ENCODE peak calls at places on chromosomes 13 and 19, in four cellular contexts. F is Peyer's patch, Y is Panc1, A is gastrocnemius medialis. U is an unnamed sample.
A peak's percentile ranks its signal among the peaks of the same experiment; 100 is the strongest.

GRCh38 chr13:42136518-42136917 is 88.1 kb downstream of the DGKH start:
- DNase-seq in F (no peak), Y (no peak), A (no peak), U (no peak)

GRCh38 chr19:34323433-34324204 is 41.4 kb upstream of the GPI start:
- DNase-seq in Y (no peak), A (no peak), F (peak; percentile 39), U (no peak)

GRCh38 chr13:113168211-113168610 is 9.8 kb downstream of the PROZ start:
- DNase-seq in F (no peak), Y (no peak), A (no peak), U (no peak)

GRCh38 chr19:38524369-38524768 is 90.9 kb downstream of the RYR1 start:
- DNase-seq in Y (no peak), A (no peak), F (no peak), U (no peak)

GRCh38 chr19:39752795-39753194 is 15.0 kb upstream of the CLC start:
- DNase-seq in Y (no peak), A (no peak), F (no peak), U (no peak)

GRCh38 chr19:51978882-51979281 is 7.8 kb downstream of the ZNF350 start:
- DNase-seq in Y (no peak), F (no peak), A (no peak), U (no peak)

GRCh38 chr13:79393564-79394249 is 12.3 kb downstream of the RBM26 start:
- DNase-seq in Y (no peak), A (no peak), F (peak; percentile 86), U (no peak)

GRCh38 chr19:4098493-4098892 is 25.4 kb downstream of the MAP2K2 start:
- DNase-seq in F (no peak), A (peak; percentile 76), Y (no peak), U (no peak)

DNA sequence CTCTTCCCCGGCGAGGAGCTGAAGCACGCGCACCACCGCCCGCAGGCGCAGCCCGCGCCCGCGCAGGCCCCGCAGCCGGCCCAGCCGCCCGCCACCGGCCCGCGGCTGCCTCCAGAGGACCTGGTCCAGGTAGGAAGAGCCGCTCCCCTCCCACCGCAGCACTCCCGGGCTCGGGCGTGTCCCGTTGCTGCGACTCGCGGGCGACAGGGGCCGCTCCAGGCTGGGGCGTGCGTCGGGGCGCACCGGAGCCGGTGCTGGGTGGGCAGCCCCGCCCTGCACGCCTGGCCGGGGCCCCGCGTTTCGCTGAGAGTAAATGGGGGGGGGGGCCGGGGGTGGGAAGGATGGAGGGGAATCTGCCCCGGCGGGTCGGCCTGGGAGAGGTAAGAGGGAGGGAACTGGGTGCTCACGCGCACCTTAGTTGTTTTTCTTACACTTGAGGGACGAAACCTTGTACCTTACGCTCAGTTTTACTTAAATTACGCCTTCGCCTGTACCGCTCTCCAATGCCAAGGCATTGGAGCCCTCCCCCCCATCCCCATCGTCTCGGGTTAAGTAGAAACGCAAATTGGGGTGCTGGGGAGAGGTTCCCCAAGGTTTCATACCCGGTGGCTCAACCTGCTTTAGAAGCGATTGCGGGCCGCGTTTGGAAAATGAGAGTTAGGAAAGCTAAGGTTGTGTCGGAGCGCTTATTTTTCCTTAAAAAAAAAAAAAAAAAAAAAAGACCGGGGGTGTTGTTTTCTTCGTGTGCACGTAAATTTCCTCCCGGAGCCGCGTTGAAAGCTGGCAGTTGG is 850 bp downstream of the KLF5 start:
- DNase-seq in A (peak; percentile 72), F (peak; percentile 60), Y (no peak), U (peak; percentile 66)
- TF ChIP-seq CTCF in A (no peak), F (no peak), Y (peak; percentile 69), U (no peak)

DNA sequence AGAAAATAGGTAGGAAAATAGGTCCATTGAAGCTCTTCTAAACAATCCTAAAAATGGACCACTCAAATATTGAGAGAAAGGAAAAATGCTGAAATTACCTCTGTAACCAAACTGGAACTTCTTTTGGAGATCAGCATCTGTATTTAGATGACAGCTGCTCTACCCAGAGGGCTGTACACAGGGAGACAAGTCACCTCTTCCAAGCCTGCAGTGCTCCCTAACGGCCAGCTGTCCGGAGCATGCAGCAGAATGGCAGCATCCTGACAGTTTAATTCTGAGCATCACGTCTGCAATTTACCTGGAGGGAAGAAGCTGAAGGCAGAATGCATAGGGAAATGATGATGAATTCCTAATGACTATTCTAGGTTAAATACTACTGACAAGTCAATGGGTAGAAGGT is 62.8 kb upstream of the DIAPH3 start:
- DNase-seq in Y (no peak), F (no peak), A (no peak), U (no peak)
- TF ChIP-seq CTCF in Y (peak; percentile 46), F (peak; percentile 37), A (no peak), U (no peak)

DNA sequence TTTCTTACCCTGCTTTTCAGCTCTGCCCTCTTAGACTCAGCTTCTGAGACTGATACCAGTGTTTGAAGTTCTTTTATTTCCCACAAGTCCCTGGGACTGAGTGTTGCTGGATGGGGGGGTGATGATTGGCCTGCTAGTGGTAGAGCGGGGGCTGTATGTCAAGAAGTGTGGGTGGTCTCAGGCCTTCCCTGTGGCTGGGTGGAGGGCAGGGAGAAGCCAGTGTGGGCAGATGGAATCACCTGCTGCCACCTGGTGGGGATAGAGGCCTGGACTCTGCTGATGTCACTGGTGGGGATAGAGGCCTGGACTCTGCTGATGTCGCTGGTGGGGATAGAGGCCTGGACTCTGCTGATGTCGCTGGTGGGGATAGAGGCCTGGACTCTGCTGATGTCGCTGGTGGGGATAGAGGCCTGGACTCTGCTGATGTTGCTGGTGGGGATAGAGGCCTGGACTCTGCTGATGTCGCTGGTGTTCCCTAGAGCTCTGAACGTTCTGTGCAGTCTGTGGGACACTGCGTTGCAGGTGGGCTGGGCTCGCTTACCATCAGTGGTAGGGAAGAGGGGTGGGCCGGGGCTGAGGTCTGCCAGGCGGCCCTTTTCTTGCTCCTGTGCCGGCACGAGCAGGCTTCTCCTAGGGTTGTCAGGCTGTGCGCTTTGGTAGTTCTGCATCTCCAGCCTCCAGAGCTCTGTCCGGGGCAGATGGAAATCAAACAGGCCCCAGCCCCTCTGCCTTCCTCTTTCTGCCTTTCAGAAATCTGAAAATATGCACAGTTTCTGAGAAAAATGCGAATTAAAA is 101.3 kb downstream of the ARHGEF7 start:
- DNase-seq in F (peak; percentile 73), A (peak; percentile 73), Y (no peak), U (no peak)
- TF ChIP-seq CTCF in F (peak; percentile 44), A (peak; percentile 56), Y (peak; percentile 37), U (no peak)

GRCh38 chr13:24660023-24660806 is 20.0 kb upstream of the ATP12A start:
- DNase-seq in F (no peak), Y (no peak), A (no peak), U (no peak)
- TF ChIP-seq CTCF in F (no peak), Y (no peak), A (no peak), U (no peak)

GRCh38 chr19:32971012-32971595 is 654 bp downstream of the CEP89 start:
- DNase-seq in A (no peak), F (no peak), Y (no peak), U (no peak)

GRCh38 chr19:32977269-32977668 is 5.2 kb downstream of the FAAP24 start:
- DNase-seq in A (no peak), F (no peak), Y (no peak), U (no peak)

GRCh38 chr19:32971715-32972540 is at the start of the genes CEP89 and FAAP24:
- DNase-seq in Y (peak; percentile 100), A (peak; percentile 99), F (peak; percentile 99), U (peak; percentile 99)

DNA sequence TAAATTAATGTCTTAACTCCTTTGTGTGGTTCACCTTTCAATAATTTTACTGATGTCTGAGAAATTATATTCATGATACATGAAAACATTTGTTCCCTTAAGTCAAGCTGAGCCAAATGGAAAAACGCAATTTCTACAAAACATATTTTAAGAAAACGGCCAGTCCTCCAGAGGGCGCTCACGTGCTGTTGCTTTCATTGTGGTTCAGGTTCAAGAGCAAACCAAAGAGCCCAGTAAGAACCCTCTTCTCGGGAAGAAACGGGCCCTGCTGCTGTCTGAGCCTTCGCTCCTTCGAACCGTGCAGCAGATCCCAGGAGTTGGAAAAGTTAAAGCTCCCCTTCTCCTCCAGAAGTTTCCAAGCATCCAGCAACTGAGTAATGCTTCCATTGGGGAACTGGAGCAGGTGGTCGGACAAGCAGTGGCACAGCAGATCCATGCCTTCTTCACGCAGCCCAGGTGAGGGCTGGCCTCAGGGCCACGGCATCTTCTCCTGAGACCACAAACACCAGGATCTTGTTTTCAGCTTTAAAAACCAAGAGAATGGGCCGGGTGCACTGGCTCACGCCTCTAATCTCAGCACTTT is 4.3 kb downstream of the FAAP24 start:
- DNase-seq in Y (peak; percentile 48), F (peak; percentile 89), A (peak; percentile 25), U (peak; percentile 73)
- TF ChIP-seq CTCF in Y (peak; percentile 95), F (peak; percentile 83), A (peak; percentile 53), U (peak; percentile 78)

GRCh38 chr13:43908156-43909126 is 28.7 kb downstream of the LACC1 start:
- DNase-seq in F (no peak), A (no peak), Y (peak; percentile 5), U (no peak)
- TF ChIP-seq CTCF in F (peak; percentile 73), A (peak; percentile 59), Y (peak; percentile 33), U (peak; percentile 84)

U was measured in mesothelial cell of epicardium.